ENCODE peak calls at places on chromosomes 4 and X, in six cellular contexts. Z is cardiac muscle cell, B is HCT116, E is prostate gland, V is mesendoderm, I is kidney. K is an unnamed sample.
A peak's percentile ranks its signal among the peaks of the same experiment; 100 is the strongest.

GRCh38 chrX:1468250-1468772 is 15.6 kb upstream of the ASMTL start:
- DNase-seq in Z (no peak), V (no peak), B (no peak), E (no peak), I (peak; percentile 79), K (peak; percentile 49)

GRCh38 chrX:53280703-53281320 is 572 bp downstream of the IQSEC2 start:
- DNase-seq in V (peak; percentile 70), Z (no peak), I (peak; percentile 80), B (no peak), E (no peak), K (no peak)

GRCh38 chr4:101067383-101067782 is 279.9 kb downstream of the PPP3CA start:
- DNase-seq in V (no peak), I (no peak), B (no peak), Z (no peak), E (no peak), K (no peak)

GRCh38 chr4:186593587-186593973 is 38.2 kb upstream of the MTNR1A start:
- DNase-seq in V (peak; percentile 17), E (no peak), I (no peak), Z (no peak), B (no peak), K (no peak)

GRCh38 chrX:28010875-28011274 is 29.6 kb upstream of the DCAF8L1 start:
- DNase-seq in Z (no peak), V (no peak), I (no peak), E (no peak), B (no peak), K (no peak)

GRCh38 chr4:112604590-112604989 is 32.1 kb downstream of the ZGRF1 start:
- DNase-seq in E (peak; percentile 26), B (peak; percentile 18), I (no peak), Z (peak; percentile 78), V (peak; percentile 62), K (no peak)

GRCh38 chr4:119897260-119897659 is 169.4 kb downstream of the MAD2L1 start:
- DNase-seq in I (no peak), E (no peak), B (no peak), Z (no peak), V (no peak), K (no peak)

GRCh38 chrX:66110112-66110511 is 53.9 kb upstream of the HEPH start:
- DNase-seq in I (no peak), B (peak; percentile 3), Z (peak; percentile 2), V (peak; percentile 21), E (no peak), K (no peak)

GRCh38 chrX:93585661-93586060 is 87.7 kb downstream of the NAP1L3 start:
- DNase-seq in B (no peak), I (no peak), E (no peak), Z (no peak), V (no peak), K (no peak)

GRCh38 chrX:13552892-13553291 is 16.5 kb upstream of the EGFL6 start:
- DNase-seq in B (no peak), E (no peak), I (no peak), Z (no peak), V (no peak), K (no peak)

GRCh38 chr4:1047106-1047975 is 35.9 kb downstream of the FGFRL1 start:
- DNase-seq in Z (no peak), B (no peak), I (peak; percentile 81), V (no peak), E (no peak), K (no peak)
- H3K27ac ChIP-seq in Z (no peak overlapping the region), B (peak overlapping the region; percentile 3), I (peak overlapping the region; percentile 7), V (no peak overlapping the region), E (no peak overlapping the region), K (no peak overlapping the region)

DNA sequence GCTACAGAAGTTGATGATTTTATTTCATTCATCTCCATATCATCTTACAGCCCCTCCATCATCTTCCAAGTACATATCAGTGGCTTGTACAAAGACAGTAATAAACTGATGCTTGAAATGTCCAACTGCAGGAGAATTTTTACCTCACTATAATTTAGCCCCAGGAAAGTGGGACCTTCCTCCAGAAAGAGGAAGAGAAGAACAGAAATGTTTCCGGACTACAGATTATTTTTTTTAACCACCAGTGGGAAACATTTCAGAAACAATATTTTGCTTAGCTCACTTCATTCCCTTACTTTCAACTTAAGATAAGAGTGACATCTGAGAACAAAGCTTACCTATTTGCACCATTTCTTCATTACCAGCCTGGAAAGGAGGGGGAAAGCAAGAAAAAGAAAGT is 2.0 kb downstream of the ADAMTS3 start:
- DNase-seq in V (no peak), I (no peak), E (no peak), Z (no peak), B (no peak), K (no peak)
- H3K4me3 ChIP-seq in V (no peak overlapping the region), I (no peak overlapping the region), E (no peak overlapping the region), Z (peak overlapping the region; percentile 80), B (no peak overlapping the region), K (no peak overlapping the region)

GRCh38 chr4:85534120-85534519 is 59.2 kb downstream of the ARHGAP24 start:
- DNase-seq in Z (no peak), I (no peak), V (no peak), B (no peak), E (no peak), K (no peak)
- H3K36me3 ChIP-seq in Z (no peaks in the 10 kb centered on the region), I (no peaks in the 10 kb centered on the region), V (no peaks in the 10 kb centered on the region), B (no peaks in the 10 kb centered on the region), E (no peaks in the 10 kb centered on the region), K (no peaks in the 10 kb centered on the region)

GRCh38 chrX:123749643-123750042 is 16.8 kb upstream of the THOC2 start:
- DNase-seq in B (no peak), E (no peak), V (no peak), Z (no peak), I (no peak), K (no peak)
- H3K27ac ChIP-seq in B (no peak overlapping the region), E (no peak overlapping the region), V (no peak overlapping the region), Z (no peak overlapping the region), I (no peak overlapping the region), K (no peak overlapping the region)

DNA sequence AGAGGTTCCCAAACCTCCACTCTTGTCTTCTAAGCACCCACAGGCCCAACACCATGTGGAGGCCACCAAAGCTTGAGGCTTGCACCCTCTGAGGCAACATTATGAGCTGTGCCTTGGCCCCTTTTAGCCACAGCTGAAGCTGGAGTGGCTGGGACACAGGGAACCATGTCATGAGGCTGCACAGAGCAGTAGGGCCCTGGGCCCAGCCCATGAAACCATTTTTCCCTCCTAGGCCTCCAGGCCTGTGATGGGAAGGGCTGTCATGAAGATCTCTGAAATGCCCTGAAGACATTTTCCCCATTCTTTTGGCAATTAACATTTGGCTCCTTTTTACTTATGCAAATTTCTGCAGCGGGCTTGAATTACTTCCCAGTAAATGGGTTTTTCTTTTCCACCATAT is 14.8 kb downstream of the RBMXL3 start:
- DNase-seq in E (no peak), B (no peak), V (no peak), I (no peak), Z (no peak), K (no peak)
- H3K4me3 ChIP-seq in E (no peak overlapping the region), B (no peak overlapping the region), V (no peak overlapping the region), I (no peak overlapping the region), Z (no peak overlapping the region), K (no peak overlapping the region)

GRCh38 chr4:110130578-110131358 is 67.6 kb downstream of the ELOVL6 start:
- DNase-seq in Z (no peak), E (no peak), I (no peak), B (no peak), V (no peak), K (no peak)
- H3K36me3 ChIP-seq in Z (peaks cover 2% of the 10 kb centered on the region), E (no peaks in the 10 kb centered on the region), I (no peaks in the 10 kb centered on the region), B (no peaks in the 10 kb centered on the region), V (no peaks in the 10 kb centered on the region), K (no peaks in the 10 kb centered on the region)

DNA sequence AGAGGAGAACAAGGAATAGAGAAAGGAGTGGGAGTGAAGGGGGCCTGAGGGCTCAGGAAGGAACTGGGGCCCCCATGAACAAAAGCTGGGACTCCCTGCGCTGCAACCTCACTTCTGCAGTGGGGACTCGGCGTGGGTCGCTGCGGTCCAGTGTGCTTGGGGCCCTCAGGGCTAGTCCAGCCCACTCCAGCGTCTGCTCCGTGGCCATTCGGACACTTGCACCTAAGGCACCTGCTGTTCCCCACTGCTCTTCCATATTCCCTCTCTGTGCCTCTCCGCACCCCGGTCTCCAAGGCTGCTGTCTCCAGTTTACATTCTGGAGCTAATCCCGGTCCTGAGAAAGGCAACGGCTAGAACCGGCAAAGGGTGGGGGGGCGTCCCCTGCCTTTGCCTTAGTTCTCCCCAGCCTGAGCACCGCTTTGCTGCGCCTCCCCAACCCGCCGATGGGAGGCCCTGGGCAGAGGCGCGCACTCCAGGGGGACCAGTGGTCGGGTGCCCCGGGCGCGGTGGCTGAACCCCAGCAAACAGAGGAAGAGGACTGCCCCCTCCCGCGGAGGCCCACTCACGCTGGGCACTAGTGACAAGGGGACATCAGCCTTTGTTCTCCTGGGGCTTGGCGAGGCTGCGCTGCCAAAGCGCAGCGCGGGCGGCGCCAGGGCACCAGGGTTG is 327.7 kb upstream of the F9 start:
- DNase-seq in V (peak; percentile 29), E (no peak), B (no peak), Z (no peak), I (peak; percentile 61), K (no peak)
- H3K27ac ChIP-seq in V (no peak overlapping the region), E (peak overlapping the region; percentile 67), B (no peak overlapping the region), Z (no peak overlapping the region), I (no peak overlapping the region), K (no peak overlapping the region)

DNA sequence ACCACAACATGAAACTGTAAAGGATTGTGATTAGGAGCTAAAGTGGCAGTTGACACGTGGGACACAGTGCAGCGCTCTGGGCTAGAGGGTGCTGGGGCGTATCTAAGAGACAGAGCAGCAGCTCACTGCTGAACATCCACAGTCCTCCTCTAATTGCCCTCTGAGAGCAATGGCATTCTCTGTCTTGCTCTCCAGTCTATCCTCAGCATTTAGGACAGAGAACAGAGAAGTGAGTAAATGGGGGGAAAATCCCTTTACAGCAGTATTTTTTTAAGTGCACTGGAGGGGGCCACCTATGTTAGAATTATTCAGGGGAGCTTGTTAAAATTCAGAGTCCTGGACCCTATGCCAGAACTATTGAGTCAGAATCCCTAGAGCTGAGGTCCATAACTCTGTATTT is 4.2 kb upstream of the TMEM154 start:
- DNase-seq in I (no peak), E (no peak), V (no peak), B (no peak), Z (peak; percentile 87), K (no peak)
- H3K4me3 ChIP-seq in I (no peak overlapping the region), E (no peak overlapping the region), V (no peak overlapping the region), B (no peak overlapping the region), Z (no peak overlapping the region), K (no peak overlapping the region)

GRCh38 chr4:1339489-1339888 is 7.5 kb upstream of the UVSSA start:
- DNase-seq in I (peak; percentile 63), B (no peak), Z (no peak), E (no peak), V (no peak), K (no peak)
- H3K36me3 ChIP-seq in I (peaks cover 46% of the 10 kb centered on the region), B (peaks cover 13% of the 10 kb centered on the region), Z (peaks cover 38% of the 10 kb centered on the region), E (peaks cover 6% of the 10 kb centered on the region), V (peaks cover 14% of the 10 kb centered on the region), K (peaks cover 5% of the 10 kb centered on the region)